ENCODE peak calls at places on chromosome 5, in five cellular contexts. One of them, this sample, is unnamed.

GRCh38 chr5:164256351-164256750 is 750.9 kb downstream of the MAT2B start:
- DNase-seq in GM03348: no peak
- DNase-seq in GM20000: no peak
- DNase-seq in Caki2: no peak
- DNase-seq in RPMI8226: no peak
- DNase-seq in this sample: no peak

GRCh38 chr5:83142526-83142925 is 65.2 kb downstream of the XRCC4 start:
- DNase-seq in GM20000: no peak
- DNase-seq in GM03348: no peak
- DNase-seq in RPMI8226: no peak
- DNase-seq in Caki2: no peak
- DNase-seq in this sample: no peak

GRCh38 chr5:35012796-35013195 is 35.0 kb downstream of the AGXT2 start:
- DNase-seq in GM03348: no peak
- DNase-seq in GM20000: no peak
- DNase-seq in RPMI8226: no peak
- DNase-seq in Caki2: no peak
- DNase-seq in this sample: no peak

GRCh38 chr5:39005566-39006232 is 68.5 kb downstream of the RICTOR start:
- DNase-seq in GM20000: no peak
- DNase-seq in GM03348: no peak
- DNase-seq in RPMI8226: peak
- DNase-seq in Caki2: no peak
- DNase-seq in this sample: no peak

GRCh38 chr5:95590880-95591279 is 29.0 kb upstream of the GPR150 start:
- DNase-seq in Caki2: no peak
- DNase-seq in GM20000: no peak
- DNase-seq in GM03348: no peak
- DNase-seq in RPMI8226: no peak
- DNase-seq in this sample: no peak

GRCh38 chr5:178215263-178216002 is 11.1 kb downstream of the HNRNPAB start:
- DNase-seq in RPMI8226: no peak
- DNase-seq in GM03348: no peak
- DNase-seq in Caki2: no peak
- DNase-seq in GM20000: no peak
- DNase-seq in this sample: no peak

GRCh38 chr5:75466317-75466716 is 45.1 kb downstream of the CERT1 start:
- DNase-seq in GM20000: no peak
- DNase-seq in Caki2: no peak
- DNase-seq in RPMI8226: no peak
- DNase-seq in GM03348: no peak
- DNase-seq in this sample: no peak

GRCh38 chr5:84603557-84604185 is 219.0 kb upstream of the EDIL3 start:
- DNase-seq in Caki2: no peak
- DNase-seq in GM03348: peak
- DNase-seq in RPMI8226: no peak
- DNase-seq in GM20000: no peak
- DNase-seq in this sample: no peak

This sample was measured in ACHN.